ENCODE peak calls at places on chromosomes 12 and 14, in six cellular contexts. L is ovary, C is A549, T is stomach, B is sigmoid colon, S is tibial nerve. G is an unnamed sample.

GRCh38 chr12:7009512-7009911 is 8.8 kb downstream of the LPCAT3 start:
- DNase-seq in L (no peak), C (no peak), T (no peak), B (no peak), S (no peak), G (no peak)

GRCh38 chr12:81705586-81705985 is 53.6 kb downstream of the PPFIA2 start:
- DNase-seq in L (no peak), C (no peak), T (no peak), B (no peak), S (no peak), G (no peak)

GRCh38 chr12:19572920-19573558 is 133.7 kb downstream of the AEBP2 start:
- DNase-seq in L (no peak), C (no peak), T (no peak), B (no peak), S (no peak), G (peak)

GRCh38 chr12:43028826-43029225 is 439.3 kb upstream of the PRICKLE1 start:
- DNase-seq in L (no peak), C (no peak), T (no peak), B (no peak), S (no peak), G (no peak)

GRCh38 chr12:22032732-22033131 is 13.3 kb upstream of the CMAS start:
- DNase-seq in L (no peak), C (no peak), T (no peak), B (no peak), S (no peak), G (no peak)

GRCh38 chr12:114848661-114849060 is 164.7 kb upstream of the TBX3 start:
- DNase-seq in L (peak), C (no peak), T (no peak), B (no peak), S (no peak), G (no peak)

GRCh38 chr12:89661706-89662330 is 46.8 kb downstream of the ATP2B1 start:
- DNase-seq in L (no peak), C (no peak), T (no peak), B (no peak), S (no peak), G (no peak)

GRCh38 chr12:111636209-111636928 is 37.3 kb upstream of the ATXN2 start:
- DNase-seq in L (peak), C (no peak), T (peak), B (peak), S (peak), G (peak)

GRCh38 chr12:4432878-4433820 is 12.5 kb downstream of the FGF6 start:
- DNase-seq in L (no peak), C (no peak), T (no peak), B (no peak), S (no peak), G (no peak)

GRCh38 chr12:60335765-60336164 is 739.9 kb downstream of the SLC16A7 start:
- DNase-seq in L (no peak), C (no peak), T (no peak), B (no peak), S (no peak), G (no peak)

GRCh38 chr12:87302126-87302732 is 727.0 kb downstream of the C12orf50 start:
- DNase-seq in L (no peak), C (no peak), T (no peak), B (no peak), S (no peak), G (no peak)

GRCh38 chr12:71552728-71553501 is 110.7 kb downstream of the ZFC3H1 start:
- DNase-seq in L (no peak), C (no peak), T (no peak), B (no peak), S (no peak), G (no peak)

GRCh38 chr14:95106966-95107365 is 50.4 kb downstream of the DICER1 start:
- DNase-seq in L (no peak), C (no peak), T (no peak), B (no peak), S (no peak), G (no peak)

GRCh38 chr12:68119724-68120211 is 39.8 kb downstream of the IFNG start:
- DNase-seq in L (no peak), C (no peak), T (no peak), B (no peak), S (no peak), G (no peak)

GRCh38 chr12:12546314-12546772 is 16.3 kb downstream of the DUSP16 start:
- DNase-seq in L (no peak), C (no peak), T (no peak), B (no peak), S (no peak), G (no peak)

GRCh38 chr14:70257526-70257925 is 68.8 kb upstream of the SLC8A3 start:
- DNase-seq in L (no peak), C (no peak), T (no peak), B (no peak), S (no peak), G (peak)

GRCh38 chr12:84772281-84772680 is 140.3 kb downstream of the SLC6A15 start:
- DNase-seq in L (no peak), C (no peak), T (no peak), B (no peak), S (no peak), G (no peak)

GRCh38 chr12:104182621-104183378 is 32.8 kb upstream of the TXNRD1 start:
- DNase-seq in L (no peak), C (no peak), T (no peak), B (no peak), S (no peak), G (no peak)
- TF ChIP-seq CTCF in L (no peak), C (no peak), T (no peak), B (no peak), S (no peak), G (no peak)

GRCh38 chr14:40365305-40365704 is 933.1 kb upstream of the FBXO33 start:
- DNase-seq in L (no peak), C (no peak), T (no peak), B (no peak), S (no peak), G (no peak)
- TF ChIP-seq EP300 in L (no peak), C (no peak), T (no peak), B (no peak), S (no peak), G (no peak)

DNA sequence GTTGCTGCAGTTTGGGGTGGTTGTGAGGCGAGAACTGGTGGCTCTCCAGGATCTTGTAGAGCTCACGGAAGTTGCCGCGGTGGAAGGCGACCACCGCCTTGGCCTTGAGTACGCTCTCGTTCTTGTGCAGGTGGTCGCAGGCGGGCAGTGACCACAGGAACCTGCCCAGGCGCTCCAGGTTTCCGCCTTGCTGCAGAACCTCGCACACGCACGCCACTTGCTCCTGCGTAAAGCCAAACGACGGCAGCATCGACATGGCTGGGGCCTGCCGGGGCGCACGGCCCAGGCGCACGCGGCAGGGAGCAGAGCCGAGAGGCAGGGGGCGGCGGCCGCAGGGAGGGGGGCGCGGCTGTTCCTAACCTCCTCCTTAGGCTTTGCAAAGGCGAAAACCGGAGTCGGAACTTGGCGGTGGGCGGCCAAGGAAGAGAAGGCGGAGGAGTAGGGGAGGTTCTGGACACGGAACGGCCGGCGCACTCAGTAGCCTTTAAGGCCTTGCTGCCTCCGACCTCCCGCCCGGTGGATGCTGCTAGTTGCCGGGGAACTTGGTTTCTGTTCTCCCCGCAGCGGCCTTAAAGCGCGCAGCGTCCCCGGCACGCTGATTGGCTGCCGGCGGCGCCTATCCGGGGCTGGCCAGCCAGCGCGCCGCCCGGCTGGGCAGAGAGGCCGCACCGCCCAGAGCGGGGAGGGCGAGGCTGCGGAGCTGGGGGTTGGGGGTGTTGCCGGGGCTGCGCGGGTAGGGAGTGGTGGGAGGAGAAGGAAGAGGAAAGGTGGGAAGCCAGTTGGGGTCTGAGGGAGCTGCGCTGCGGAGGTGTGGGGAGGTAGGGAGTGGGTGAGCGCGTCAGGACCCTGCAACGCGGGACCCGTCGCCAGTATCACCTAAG is at the start of gene SIX1:
- DNase-seq in L (peak), C (peak), T (peak), B (no peak), S (peak), G (peak)
- TF ChIP-seq POLR2A in L (no peak), C (peak), T (no peak), B (no peak), S (peak), G (no peak)

GRCh38 chr12:118821386-118821928 is 159.9 kb upstream of the SRRM4 start:
- DNase-seq in L (no peak), C (no peak), T (no peak), B (no peak), S (no peak), G (no peak)
- TF ChIP-seq CTCF in L (no peak), C (no peak), T (no peak), B (no peak), S (no peak), G (no peak)

GRCh38 chr14:64885555-64885954 is 5.8 kb upstream of the SPTB start:
- DNase-seq in L (no peak), C (no peak), T (no peak), B (no peak), S (no peak), G (no peak)

GRCh38 chr14:64878775-64879634 is 702 bp downstream of the SPTB start:
- DNase-seq in L (no peak), C (peak), T (no peak), B (no peak), S (no peak), G (peak)

GRCh38 chr14:64879635-64880381 is at the start of gene SPTB:
- DNase-seq in L (no peak), C (peak), T (peak), B (no peak), S (no peak), G (peak)

GRCh38 chr14:64875350-64875749 is 4.4 kb downstream of the SPTB start:
- DNase-seq in L (no peak), C (no peak), T (no peak), B (no peak), S (no peak), G (no peak)

GRCh38 chr14:64880382-64881121 is 845 bp upstream of the SPTB start:
- DNase-seq in L (no peak), C (peak), T (peak), B (peak), S (no peak), G (peak)
- TF ChIP-seq EP300 in L (no peak), C (no peak), T (no peak), B (no peak), S (no peak), G (no peak)

DNA sequence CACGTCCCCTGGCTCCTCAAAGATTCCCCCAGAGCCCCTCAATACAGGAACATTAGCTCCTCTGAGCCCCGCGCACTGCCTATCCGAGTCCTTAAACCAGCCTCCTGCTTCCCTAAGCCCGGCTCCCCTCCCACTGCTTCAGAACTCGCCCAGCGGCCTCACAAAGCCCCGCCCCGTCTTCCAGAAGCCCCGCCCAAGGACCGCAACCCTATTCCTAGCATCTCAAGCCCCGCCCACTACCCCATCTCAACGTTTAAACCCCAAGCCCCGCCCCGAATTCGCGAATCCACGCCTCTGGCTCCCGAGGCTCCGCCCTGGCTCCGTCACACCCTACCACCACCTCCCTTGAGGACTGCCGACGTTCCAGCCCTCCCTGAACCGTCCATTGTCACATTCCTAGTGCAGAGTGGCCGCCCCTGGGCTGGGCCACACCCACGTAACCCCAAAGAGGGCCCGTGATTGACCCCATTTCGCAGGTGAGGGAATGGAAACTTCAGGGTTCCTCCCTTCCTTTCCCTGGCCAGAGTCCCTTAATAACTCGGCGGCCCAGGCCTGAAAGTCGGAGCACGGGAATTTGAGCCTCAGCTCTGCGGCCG is 646 bp upstream of the CORO1C start:
- DNase-seq in L (peak), C (peak), T (peak), B (peak), S (peak), G (peak)
- TF ChIP-seq POLR2A in L (peak), C (peak), T (no peak), B (peak), S (peak), G (peak)

GRCh38 chr12:108017658-108018057 is 111.4 kb upstream of the WSCD2 start:
- DNase-seq in L (no peak), C (no peak), T (no peak), B (no peak), S (no peak), G (no peak)

GRCh38 chr12:108021949-108022522 is 107.1 kb upstream of the WSCD2 start:
- DNase-seq in L (no peak), C (no peak), T (no peak), B (no peak), S (no peak), G (no peak)

GRCh38 chr12:108019862-108020261 is 109.2 kb upstream of the WSCD2 start:
- DNase-seq in L (no peak), C (no peak), T (no peak), B (no peak), S (no peak), G (no peak)

GRCh38 chr12:108021129-108021528 is 108.0 kb upstream of the WSCD2 start:
- DNase-seq in L (no peak), C (no peak), T (no peak), B (no peak), S (no peak), G (no peak)
- TF ChIP-seq CTCF in L (no peak), C (no peak), T (no peak), B (no peak), S (no peak), G (no peak)

DNA sequence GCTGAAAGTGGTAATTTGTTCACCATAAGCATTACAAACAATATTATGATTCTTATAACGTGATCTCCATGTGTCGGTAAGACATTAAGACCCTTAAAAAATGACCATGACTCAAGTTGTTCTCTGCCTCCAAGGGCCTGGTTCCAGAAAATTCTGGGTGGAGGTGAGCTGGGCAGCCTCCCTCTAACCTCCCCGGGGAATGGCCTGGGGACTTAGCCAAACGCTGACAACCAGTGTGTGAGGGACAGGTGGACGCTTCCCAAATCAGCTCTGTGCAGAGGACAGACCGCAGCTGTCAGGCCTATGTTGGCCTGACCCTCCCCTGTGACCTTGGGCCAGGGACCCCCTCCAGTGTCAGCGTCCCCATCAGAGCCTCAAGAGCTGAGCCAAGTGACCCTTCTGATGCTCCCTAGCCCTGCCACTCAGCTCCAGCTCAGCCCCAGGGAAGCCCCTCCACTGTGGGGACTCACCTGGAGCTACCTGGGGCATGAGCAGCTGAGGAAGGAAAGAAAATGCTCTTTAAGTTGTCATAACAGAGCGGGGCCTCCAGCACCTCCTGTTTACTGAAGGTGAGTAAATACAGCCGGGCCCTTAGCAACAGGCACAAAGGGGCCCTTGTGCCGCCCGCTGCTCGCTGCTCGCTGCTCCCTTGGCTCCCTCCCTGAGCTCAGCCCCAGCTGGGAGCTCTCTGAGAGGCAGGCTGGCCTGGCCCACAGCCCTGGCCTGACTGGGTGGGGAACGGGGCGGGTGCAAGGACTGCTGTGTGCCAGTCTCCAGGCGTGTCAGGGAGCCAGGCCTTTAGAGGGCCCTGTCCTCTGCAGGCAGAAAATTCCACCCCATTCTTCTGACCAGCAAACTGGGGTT is 116.6 kb downstream of the CALM1 start:
- DNase-seq in L (no peak), C (no peak), T (peak), B (peak), S (peak), G (peak)
- TF ChIP-seq EP300 in L (no peak), C (no peak), T (no peak), B (no peak), S (peak), G (no peak)

DNA sequence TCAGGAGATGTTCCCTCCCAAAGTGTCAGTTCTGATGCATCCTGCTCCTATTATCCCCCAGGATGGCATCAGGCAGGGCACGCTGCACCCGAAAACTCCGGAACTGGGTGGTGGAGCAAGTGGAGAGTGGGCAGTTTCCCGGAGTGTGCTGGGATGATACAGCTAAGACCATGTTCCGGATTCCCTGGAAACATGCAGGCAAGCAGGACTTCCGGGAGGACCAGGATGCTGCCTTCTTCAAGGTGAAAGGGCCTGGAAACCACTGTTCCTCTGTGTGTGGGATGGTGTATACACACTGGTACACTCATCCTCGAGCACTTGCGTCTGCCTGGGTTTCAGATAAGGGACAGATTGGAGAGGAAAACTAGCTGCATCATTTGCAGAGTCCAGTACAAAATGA is 1.0 kb downstream of the IRF9 start:
- DNase-seq in L (peak), C (no peak), T (no peak), B (no peak), S (no peak), G (no peak)
- TF ChIP-seq POLR2A in L (no peak), C (no peak), T (no peak), B (no peak), S (no peak), G (no peak)